ENCODE peak calls at places on chromosomes 16 and 17, in four cellular contexts. P is mammary epithelial cell, Q is GM12878, H is neural progenitor cell. I is an unnamed sample.

GRCh38 chr17:22704674-22705073 is 1012.4 kb downstream of the KCNJ18 start:
- DNase-seq in Q (no peak), P (no peak), H (no peak), I (no peak)

GRCh38 chr17:28536532-28537218 is 15.7 kb downstream of the UNC119 start:
- DNase-seq in Q (no peak), P (no peak), H (no peak), I (no peak)

GRCh38 chr16:67456383-67457140 is 24.4 kb downstream of the ATP6V0D1 start:
- DNase-seq in H (no peak), P (peak), Q (no peak), I (no peak)

GRCh38 chr17:4499431-4500187 is 928 bp downstream of the SPNS2 start:
- DNase-seq in Q (no peak), H (peak), P (no peak), I (no peak)

GRCh38 chr16:29959293-29959692 is 2.6 kb upstream of the TMEM219 start:
- DNase-seq in P (no peak), Q (no peak), H (no peak), I (no peak)

GRCh38 chr16:50297301-50298074 is 31.1 kb downstream of the ADCY7 start:
- DNase-seq in Q (no peak), P (no peak), H (no peak), I (no peak)

GRCh38 chr17:73901661-73902415 is 257.6 kb upstream of the SDK2 start:
- DNase-seq in H (peak), Q (no peak), P (peak), I (no peak)

GRCh38 chr17:77235370-77236080 is 94.8 kb downstream of the SEC14L1 start:
- DNase-seq in P (no peak), Q (peak), H (no peak), I (no peak)

GRCh38 chr16:67730326-67730725 is 11.2 kb upstream of the GFOD2 start:
- DNase-seq in P (no peak), H (no peak), Q (no peak), I (no peak)

GRCh38 chr16:80122155-80122554 is 418.6 kb upstream of the DYNLRB2 start:
- DNase-seq in Q (no peak), H (no peak), P (no peak), I (no peak)

GRCh38 chr17:12727881-12728280 is 61.4 kb upstream of the ARHGAP44 start:
- DNase-seq in H (no peak), Q (no peak), P (no peak), I (no peak)

GRCh38 chr17:41494524-41494923 is 4.8 kb upstream of the KRT36 start:
- DNase-seq in P (peak), Q (no peak), H (no peak), I (no peak)

GRCh38 chr16:52617591-52617990 is 70.6 kb upstream of the TOX3 start:
- DNase-seq in P (no peak), Q (no peak), H (no peak), I (no peak)

GRCh38 chr17:65472602-65473001 is 88.8 kb downstream of the AXIN2 start:
- DNase-seq in P (no peak), Q (no peak), H (no peak), I (no peak)

GRCh38 chr16:57372372-57373116 is at the start of gene CX3CL1:
- DNase-seq in H (peak), P (peak), Q (no peak), I (no peak)

GRCh38 chr17:47285003-47285402 is 31.4 kb downstream of the ITGB3 start:
- DNase-seq in Q (no peak), H (no peak), P (no peak), I (no peak)

GRCh38 chr16:2468142-2468724 is 2.9 kb upstream of the NTN3 start:
- DNase-seq in P (peak), Q (no peak), H (peak), I (no peak)

GRCh38 chr17:31560836-31561235 is 169.4 kb downstream of the RAB11FIP4 start:
- DNase-seq in Q (no peak), H (no peak), P (no peak), I (no peak)

GRCh38 chr17:31562447-31562846 is 171.0 kb downstream of the RAB11FIP4 start:
- DNase-seq in P (no peak), H (peak), Q (no peak), I (no peak)

GRCh38 chr17:31561469-31562412 is 170.3 kb downstream of the RAB11FIP4 start:
- DNase-seq in Q (no peak), P (no peak), H (no peak), I (no peak)

GRCh38 chr17:31558748-31559646 is 167.5 kb downstream of the RAB11FIP4 start:
- DNase-seq in P (peak), H (peak), Q (no peak), I (no peak)

DNA sequence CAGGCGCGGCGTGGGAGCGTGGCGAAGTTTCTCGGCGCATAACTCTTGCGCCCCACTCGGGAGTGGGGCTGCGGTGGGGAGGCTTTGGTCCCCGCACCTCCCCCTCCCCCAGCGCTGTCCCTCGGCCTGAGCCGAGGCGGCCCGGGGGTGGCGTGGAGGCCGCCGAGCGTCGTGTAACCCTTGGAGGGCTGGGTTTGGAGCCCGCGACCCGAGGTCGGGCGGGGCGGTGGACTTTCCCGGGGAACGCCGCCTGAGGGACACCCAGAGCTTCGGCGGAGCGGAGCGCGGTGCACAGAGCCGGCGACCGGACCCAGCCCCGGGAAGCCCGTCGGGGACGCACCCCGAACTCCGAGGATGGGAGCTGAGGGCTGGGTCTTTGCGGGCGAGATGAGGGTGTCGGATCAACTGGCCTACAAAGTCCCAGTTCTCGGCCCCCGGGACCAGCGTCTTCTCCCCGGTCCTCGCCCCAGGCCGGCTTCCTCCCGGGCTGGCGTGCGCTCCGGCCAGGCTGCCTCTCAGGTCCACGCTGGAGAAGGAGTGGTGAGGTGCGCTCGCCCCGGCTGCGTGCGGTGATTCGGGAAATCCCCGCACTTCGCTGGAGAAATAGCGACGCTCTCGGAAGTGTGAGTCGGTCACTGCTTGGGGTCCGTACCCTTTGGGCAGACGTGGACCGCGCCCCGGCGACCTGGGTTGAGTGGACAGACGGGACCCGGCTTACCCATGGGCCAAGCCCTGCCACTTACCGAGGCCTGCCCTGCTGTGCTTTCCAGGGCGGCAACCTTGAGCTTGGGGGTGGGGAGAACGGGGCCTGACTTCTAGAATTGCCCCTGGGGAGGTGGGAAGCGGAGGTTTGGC is 168.4 kb downstream of the RAB11FIP4 start:
- DNase-seq in H (peak), P (no peak), Q (no peak), I (no peak)
- TF ChIP-seq EZH2 in H (peak), P (no peak), Q (no peak), I (no peak)

DNA sequence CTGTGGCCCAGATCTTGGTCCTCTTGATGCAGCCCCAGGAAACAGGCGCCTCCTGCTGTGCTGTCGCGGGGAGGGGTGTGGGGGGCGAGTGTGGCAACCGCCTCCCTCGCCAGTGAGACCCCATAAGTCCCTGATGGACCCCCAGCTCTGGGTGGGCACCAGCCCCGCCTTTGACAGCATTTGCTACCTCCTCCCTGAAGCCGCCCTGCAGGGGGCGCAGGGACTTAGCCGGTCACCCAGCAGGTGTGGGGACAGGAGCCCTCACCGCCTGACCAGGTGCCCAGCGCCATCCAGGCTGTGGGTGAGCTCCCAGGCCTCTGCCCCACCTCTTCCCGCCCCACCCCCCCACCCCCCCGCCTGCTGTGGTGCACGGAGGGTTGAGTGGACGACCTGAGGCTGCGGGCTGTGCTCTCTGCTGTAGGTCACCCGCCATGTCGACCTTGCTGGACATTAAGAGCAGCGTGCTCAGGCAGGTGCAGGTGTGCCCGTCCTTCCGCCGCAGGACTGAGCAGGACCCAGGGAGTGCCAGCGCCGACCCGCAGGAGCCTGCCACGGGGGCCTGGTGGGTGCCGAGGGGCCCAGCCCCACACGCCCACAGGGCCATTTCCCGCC is 4.8 kb downstream of the BAIAP3 start:
- DNase-seq in Q (no peak), P (no peak), H (peak), I (no peak)
- H3K4me2 ChIP-seq in Q (no peak), P (no peak), H (no peak), I (no peak)

GRCh38 chr17:38920374-38921291 is 4.8 kb upstream of the LASP1NB start:
- DNase-seq in Q (no peak), H (no peak), P (no peak), I (no peak)
- H3K27ac ChIP-seq in Q (no peak), H (no peak), P (no peak), I (no peak)

GRCh38 chr17:48860034-48860433 is 29.2 kb downstream of the CALCOCO2 start:
- DNase-seq in Q (no peak), P (no peak), H (no peak), I (no peak)
- TF ChIP-seq EZH2 in Q (no peak), P (no peak), H (no peak), I (no peak)

DNA sequence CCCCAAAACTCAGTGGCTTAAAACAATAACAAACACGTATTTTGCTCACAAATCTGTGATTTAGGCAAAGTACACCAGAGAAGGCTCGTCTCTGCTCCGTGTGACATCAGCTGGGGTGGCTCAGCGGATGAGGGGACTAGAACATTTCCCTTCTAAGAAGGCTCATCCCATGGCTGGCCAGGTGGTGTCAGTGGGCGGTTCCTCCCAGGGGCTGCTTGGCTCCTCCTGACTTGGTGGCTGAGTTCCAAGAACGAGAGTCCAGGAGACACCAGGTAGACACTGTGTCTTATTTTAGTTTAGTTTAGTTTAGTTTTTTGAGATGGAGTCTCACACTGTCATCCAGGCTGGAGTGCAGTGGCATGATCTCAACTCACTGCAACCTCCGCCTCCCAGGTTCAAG is 5.6 kb upstream of the CHMP6 start:
- DNase-seq in P (no peak), H (no peak), Q (no peak), I (no peak)
- H3K4me2 ChIP-seq in P (no peak), H (no peak), Q (no peak), I (no peak)

GRCh38 chr17:80793851-80794267 is 197.8 kb upstream of the CHMP6 start:
- DNase-seq in P (no peak), Q (no peak), H (no peak), I (no peak)
- H3K27ac ChIP-seq in P (no peak), Q (no peak), H (no peak), I (no peak)